ENCODE peak calls at places on chromosomes 3 and 15, in five cellular contexts. V, E, C, F and A are unnamed samples.

GRCh38 chr3:141262306-141262705 is 30.7 kb downstream of the PXYLP1 start:
- DNase-seq in V (no peak), E (no peak), C (no peak), F (no peak), A (no peak)

GRCh38 chr3:69822501-69822900 is 83.2 kb downstream of the MITF start:
- DNase-seq in V (no peak), E (no peak), C (no peak), F (no peak), A (no peak)

GRCh38 chr15:62880278-62880677 is 162.3 kb upstream of the TPM1 start:
- DNase-seq in V (no peak), E (no peak), C (no peak), F (no peak), A (no peak)

GRCh38 chr3:44248152-44248551 is 6.5 kb downstream of the TOPAZ1 start:
- DNase-seq in V (no peak), E (no peak), C (no peak), F (no peak), A (no peak)

GRCh38 chr3:196499061-196499460 is 4.5 kb downstream of the RNF168 start:
- DNase-seq in V (no peak), E (no peak), C (no peak), F (no peak), A (no peak)

GRCh38 chr15:99997112-99997651 is 263.9 kb upstream of the LYSMD4 start:
- DNase-seq in V (no peak), E (no peak), C (peak; percentile 43), F (no peak), A (no peak)

GRCh38 chr15:100734606-100735005 is 132.2 kb downstream of the ASB7 start:
- DNase-seq in V (no peak), E (no peak), C (no peak), F (no peak), A (no peak)

GRCh38 chr15:52436971-52437370 is 91.7 kb downstream of the MYO5A start:
- DNase-seq in V (no peak), E (no peak), C (no peak), F (no peak), A (no peak)

GRCh38 chr3:42425736-42426407 is 15.5 kb upstream of the LYZL4 start:
- DNase-seq in V (no peak), E (no peak), C (no peak), F (no peak), A (no peak)

GRCh38 chr3:183502237-183502636 is 53.3 kb downstream of the KLHL6 start:
- DNase-seq in V (no peak), E (no peak), C (no peak), F (no peak), A (no peak)

GRCh38 chr3:172982731-172983364 is 158.2 kb downstream of the SPATA16 start:
- DNase-seq in V (no peak), E (no peak), C (no peak), F (no peak), A (no peak)

GRCh38 chr3:152870027-152870426 is 35.1 kb downstream of the P2RY1 start:
- DNase-seq in V (no peak), E (no peak), C (no peak), F (no peak), A (no peak)

GRCh38 chr3:131285456-131285855 is 96.1 kb upstream of the NUDT16 start:
- DNase-seq in V (no peak), E (no peak), C (no peak), F (no peak), A (no peak)

GRCh38 chr3:133119146-133119545 is 81.0 kb downstream of the TMEM108 start:
- DNase-seq in V (no peak), E (no peak), C (no peak), F (no peak), A (no peak)

GRCh38 chr3:134370611-134371451 is 3.4 kb downstream of the AMOTL2 start:
- DNase-seq in V (no peak), E (no peak), C (peak; percentile 64), F (no peak), A (no peak)

GRCh38 chr3:46565607-46566039 is 479 bp downstream of the LRRC2 start:
- DNase-seq in V (no peak), E (no peak), C (no peak), F (no peak), A (no peak)

GRCh38 chr15:75790631-75791336 is 52.5 kb upstream of the UBE2Q2 start:
- DNase-seq in V (no peak), E (no peak), C (no peak), F (no peak), A (no peak)

GRCh38 chr3:10187944-10188343 is 23.2 kb downstream of the IRAK2 start:
- DNase-seq in V (no peak), E (no peak), C (no peak), F (no peak), A (no peak)

GRCh38 chr15:76359152-76359551 is 22.6 kb downstream of the ISL2 start:
- DNase-seq in V (no peak), E (no peak), C (no peak), F (no peak), A (no peak)